ENCODE peak calls at places on chromosomes 16 and 17, in nine cellular contexts. One of them, this sample, is unnamed.
A peak's percentile ranks its signal among the peaks of the same experiment; 100 is the strongest.

GRCh38 chr17:44780845-44781480 is 22.2 kb downstream of the ADAM11 start:
- DNase-seq in type B pancreatic cell: no peak
- DNase-seq in ovary: no peak
- DNase-seq in activated CD8-positive, alpha-beta memory T cell treated with anti-CD3 and anti-CD28 coated beads for 24 hours: no peak
- DNase-seq in DND-41: no peak
- DNase-seq in left colon: no peak
- DNase-seq in HTR-8/SVneo: no peak
- DNase-seq in M059J: no peak
- DNase-seq in activated CD4-positive, alpha-beta T cell treated with anti-CD3 and anti-CD28 coated beads for 4 hours: no peak
- DNase-seq in this sample: no peak

GRCh38 chr16:2838928-2839327 is 8.8 kb downstream of the ZG16B start:
- DNase-seq in type B pancreatic cell: no peak
- DNase-seq in ovary: peak; percentile 53
- DNase-seq in activated CD8-positive, alpha-beta memory T cell treated with anti-CD3 and anti-CD28 coated beads for 24 hours: peak; percentile 83
- DNase-seq in DND-41: peak; percentile 52
- DNase-seq in left colon: peak; percentile 54
- DNase-seq in HTR-8/SVneo: peak; percentile 91
- DNase-seq in M059J: peak; percentile 77
- DNase-seq in activated CD4-positive, alpha-beta T cell treated with anti-CD3 and anti-CD28 coated beads for 4 hours: peak; percentile 41
- DNase-seq in this sample: peak; percentile 90

GRCh38 chr17:512926-513325 is 160.3 kb upstream of the RPH3AL start:
- DNase-seq in type B pancreatic cell: no peak
- DNase-seq in ovary: peak; percentile 58
- DNase-seq in activated CD8-positive, alpha-beta memory T cell treated with anti-CD3 and anti-CD28 coated beads for 24 hours: no peak
- DNase-seq in DND-41: no peak
- DNase-seq in left colon: no peak
- DNase-seq in HTR-8/SVneo: no peak
- DNase-seq in M059J: no peak
- DNase-seq in activated CD4-positive, alpha-beta T cell treated with anti-CD3 and anti-CD28 coated beads for 4 hours: no peak
- DNase-seq in this sample: no peak

GRCh38 chr16:9256196-9256595 is 164.8 kb downstream of the HAPSTR1 start:
- DNase-seq in type B pancreatic cell: no peak
- DNase-seq in ovary: no peak
- DNase-seq in activated CD8-positive, alpha-beta memory T cell treated with anti-CD3 and anti-CD28 coated beads for 24 hours: no peak
- DNase-seq in DND-41: peak; percentile 46
- DNase-seq in left colon: no peak
- DNase-seq in HTR-8/SVneo: no peak
- DNase-seq in M059J: peak; percentile 25
- DNase-seq in activated CD4-positive, alpha-beta T cell treated with anti-CD3 and anti-CD28 coated beads for 4 hours: no peak
- DNase-seq in this sample: peak; percentile 50

GRCh38 chr16:12651765-12652531 is 151.7 kb downstream of the CPPED1 start:
- DNase-seq in type B pancreatic cell: no peak
- DNase-seq in ovary: no peak
- DNase-seq in activated CD8-positive, alpha-beta memory T cell treated with anti-CD3 and anti-CD28 coated beads for 24 hours: no peak
- DNase-seq in DND-41: no peak
- DNase-seq in left colon: no peak
- DNase-seq in HTR-8/SVneo: no peak
- DNase-seq in M059J: peak; percentile 70
- DNase-seq in activated CD4-positive, alpha-beta T cell treated with anti-CD3 and anti-CD28 coated beads for 4 hours: no peak
- DNase-seq in this sample: no peak

GRCh38 chr16:88014954-88015805 is 63.9 kb downstream of the BANP start:
- DNase-seq in type B pancreatic cell: no peak
- DNase-seq in ovary: peak; percentile 34
- DNase-seq in activated CD8-positive, alpha-beta memory T cell treated with anti-CD3 and anti-CD28 coated beads for 24 hours: no peak
- DNase-seq in DND-41: no peak
- DNase-seq in left colon: no peak
- DNase-seq in HTR-8/SVneo: no peak
- DNase-seq in M059J: no peak
- DNase-seq in activated CD4-positive, alpha-beta T cell treated with anti-CD3 and anti-CD28 coated beads for 4 hours: no peak
- DNase-seq in this sample: no peak

GRCh38 chr17:70968302-70968701 is 799.0 kb downstream of the KCNJ2 start:
- DNase-seq in type B pancreatic cell: no peak
- DNase-seq in ovary: no peak
- DNase-seq in activated CD8-positive, alpha-beta memory T cell treated with anti-CD3 and anti-CD28 coated beads for 24 hours: no peak
- DNase-seq in DND-41: no peak
- DNase-seq in left colon: no peak
- DNase-seq in HTR-8/SVneo: no peak
- DNase-seq in M059J: peak; percentile 66
- DNase-seq in activated CD4-positive, alpha-beta T cell treated with anti-CD3 and anti-CD28 coated beads for 4 hours: no peak
- DNase-seq in this sample: no peak

GRCh38 chr17:30950669-30951399 is 20.0 kb upstream of the RNF135 start:
- DNase-seq in type B pancreatic cell: no peak
- DNase-seq in ovary: no peak
- DNase-seq in activated CD8-positive, alpha-beta memory T cell treated with anti-CD3 and anti-CD28 coated beads for 24 hours: no peak
- DNase-seq in DND-41: no peak
- DNase-seq in left colon: peak; percentile 96
- DNase-seq in HTR-8/SVneo: no peak
- DNase-seq in M059J: peak; percentile 72
- DNase-seq in activated CD4-positive, alpha-beta T cell treated with anti-CD3 and anti-CD28 coated beads for 4 hours: no peak
- DNase-seq in this sample: peak; percentile 70

GRCh38 chr16:85750021-85750826 is 672 bp downstream of the C16orf74 start:
- DNase-seq in type B pancreatic cell: no peak
- DNase-seq in ovary: peak; percentile 66
- DNase-seq in activated CD8-positive, alpha-beta memory T cell treated with anti-CD3 and anti-CD28 coated beads for 24 hours: peak; percentile 74
- DNase-seq in DND-41: peak; percentile 63
- DNase-seq in left colon: peak; percentile 51
- DNase-seq in HTR-8/SVneo: peak; percentile 91
- DNase-seq in M059J: no peak
- DNase-seq in activated CD4-positive, alpha-beta T cell treated with anti-CD3 and anti-CD28 coated beads for 4 hours: no peak
- DNase-seq in this sample: no peak